ENCODE peak calls at places on chromosome 17, in nine cellular contexts. Y, E, F, K, M, S, B, L and X are unnamed samples.

GRCh38 chr17:78879679-78880186 is 23.3 kb downstream of the CEP295NL start:
- DNase-seq in Y (peak), E (peak), F (no peak), K (no peak), M (no peak), S (peak), B (no peak), L (peak), X (no peak)

GRCh38 chr17:62807812-62808575 is at the start of gene MARCHF10:
- DNase-seq in Y (peak), E (no peak), F (peak), K (no peak), M (peak), S (peak), B (no peak), L (no peak), X (peak)

GRCh38 chr17:49028271-49028670 is 31.1 kb downstream of the IGF2BP1 start:
- DNase-seq in Y (no peak), E (no peak), F (no peak), K (no peak), M (no peak), S (no peak), B (no peak), L (no peak), X (no peak)

GRCh38 chr17:2815781-2816185 is 19.5 kb downstream of the RAP1GAP2 start:
- DNase-seq in Y (no peak), E (no peak), F (no peak), K (no peak), M (peak), S (peak), B (no peak), L (no peak), X (no peak)

GRCh38 chr17:15967706-15968399 is 22.9 kb downstream of the ADORA2B start:
- DNase-seq in Y (no peak), E (no peak), F (no peak), K (no peak), M (no peak), S (no peak), B (no peak), L (no peak), X (no peak)

GRCh38 chr17:6654816-6655731 is 3.5 kb downstream of the C17orf100 start:
- DNase-seq in Y (peak), E (peak), F (no peak), K (no peak), M (peak), S (peak), B (no peak), L (peak), X (no peak)

GRCh38 chr17:77959926-77960521 is 1.5 kb downstream of the TNRC6C start:
- DNase-seq in Y (no peak), E (no peak), F (no peak), K (no peak), M (no peak), S (no peak), B (no peak), L (peak), X (no peak)

GRCh38 chr17:69723316-69723715 is 308.8 kb downstream of the MAP2K6 start:
- DNase-seq in Y (no peak), E (no peak), F (no peak), K (no peak), M (no peak), S (no peak), B (no peak), L (no peak), X (no peak)

GRCh38 chr17:65531508-65532431 is 29.7 kb downstream of the AXIN2 start:
- DNase-seq in Y (no peak), E (peak), F (no peak), K (peak), M (peak), S (peak), B (no peak), L (peak), X (no peak)

GRCh38 chr17:32914181-32914580 is 13.8 kb upstream of the TMEM98 start:
- DNase-seq in Y (no peak), E (no peak), F (no peak), K (no peak), M (no peak), S (no peak), B (no peak), L (no peak), X (no peak)

DNA sequence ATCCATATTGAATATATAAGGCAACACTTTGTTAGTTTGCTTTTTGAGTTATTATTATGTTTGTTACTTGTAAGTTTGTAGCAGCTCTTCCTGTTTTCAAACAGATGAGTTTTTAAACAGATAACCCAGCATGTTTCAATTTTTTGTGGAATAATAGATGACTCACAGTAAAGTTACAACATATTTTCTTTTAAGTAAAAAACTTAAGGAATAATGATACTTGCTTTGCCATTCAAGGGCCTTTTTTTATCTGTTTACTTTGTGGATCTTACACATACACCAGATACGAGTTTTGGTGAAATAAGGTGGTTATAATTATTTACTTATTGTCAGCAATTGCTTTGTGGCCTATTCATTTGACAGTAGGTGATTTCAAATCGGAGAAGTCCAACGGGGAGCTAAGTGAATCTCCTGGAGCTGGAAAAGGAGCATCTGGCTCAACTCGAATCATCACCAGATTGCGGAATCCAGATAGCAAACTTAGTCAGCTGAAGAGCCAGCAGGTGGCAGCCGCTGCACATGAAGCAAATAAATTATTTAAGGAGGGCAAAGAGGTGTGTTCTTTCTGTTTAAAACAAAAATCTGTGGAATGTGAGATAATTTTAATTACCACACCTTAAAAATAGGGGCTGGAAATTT is 66.3 kb downstream of the BPTF start:
- DNase-seq in Y (no peak), E (no peak), F (no peak), K (no peak), M (no peak), S (peak), B (peak), L (peak), X (no peak)
- TF ChIP-seq CTCF in Y (no peak), E (no peak), F (no peak), K (peak), M (no peak), S (peak), B (peak), L (peak), X (no peak)

DNA sequence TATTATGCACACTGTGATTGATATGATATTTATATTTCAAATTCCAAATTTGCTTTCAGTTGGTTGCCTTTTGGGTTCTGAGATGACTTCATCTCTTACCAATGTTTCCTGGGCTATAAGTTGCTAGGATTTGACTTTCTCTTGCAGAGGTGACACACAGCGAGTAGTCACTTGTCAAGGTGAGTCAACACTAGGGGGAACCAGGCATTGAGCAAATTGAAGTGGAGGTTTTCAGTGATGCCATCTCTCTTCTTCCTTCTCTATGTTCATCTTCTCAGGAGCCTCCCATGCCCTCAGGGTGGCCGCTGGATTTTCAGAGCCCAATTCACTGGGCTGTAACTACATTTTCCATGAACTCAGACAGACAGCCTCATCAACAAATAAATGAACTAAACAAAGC is 6.0 kb upstream of the CPD start:
- DNase-seq in Y (no peak), E (no peak), F (no peak), K (no peak), M (no peak), S (no peak), B (no peak), L (no peak), X (no peak)
- TF ChIP-seq CTCF in Y (no peak), E (no peak), F (no peak), K (no peak), M (no peak), S (no peak), B (peak), L (no peak), X (no peak)

GRCh38 chr17:27747462-27748359 is 52.6 kb downstream of the NOS2 start:
- DNase-seq in Y (peak), E (no peak), F (no peak), K (no peak), M (no peak), S (no peak), B (no peak), L (no peak), X (no peak)
- TF ChIP-seq CTCF in Y (no peak), E (no peak), F (peak), K (peak), M (no peak), S (no peak), B (peak), L (peak), X (peak)

DNA sequence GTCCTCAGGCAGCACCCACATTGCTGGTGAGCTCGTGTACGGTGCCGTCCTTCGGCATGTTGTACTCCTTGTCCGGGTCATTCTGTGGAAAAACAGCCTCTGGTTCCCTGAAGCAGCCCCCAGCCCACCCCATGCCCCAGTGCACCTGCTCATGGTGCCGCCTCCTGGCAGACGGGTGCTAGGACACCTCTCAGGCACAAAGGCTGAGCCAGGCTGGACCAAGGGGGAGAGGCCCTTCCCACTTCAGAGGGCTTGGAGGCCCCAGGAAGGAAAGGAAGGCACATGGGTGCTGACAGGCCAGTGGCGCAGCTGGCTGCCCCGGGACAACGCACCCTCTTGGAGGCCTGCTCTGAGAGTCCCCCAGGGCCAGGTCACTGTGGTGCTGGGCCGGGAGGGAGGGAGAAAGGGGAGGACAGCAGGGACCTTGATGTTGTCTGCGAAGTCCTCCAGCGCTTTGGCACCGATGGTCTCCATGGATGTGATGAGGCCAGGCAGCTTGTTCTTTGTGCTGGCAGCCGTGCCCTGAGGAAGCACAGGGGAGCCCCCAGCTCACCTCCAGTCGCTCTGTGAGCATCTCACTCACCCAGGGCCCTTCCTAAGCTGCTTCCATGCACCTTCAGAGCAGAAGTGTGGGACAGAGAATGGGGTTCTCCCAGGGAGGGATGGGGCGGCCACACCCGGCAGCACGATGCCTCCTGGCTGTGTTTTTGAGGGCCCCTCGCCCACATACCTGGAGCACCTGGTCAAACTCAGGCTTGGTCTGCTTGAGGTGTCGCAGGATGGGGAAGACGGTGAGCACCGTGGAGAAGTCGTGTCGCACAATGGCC is 9.3 kb downstream of the ZACN start:
- DNase-seq in Y (no peak), E (no peak), F (no peak), K (no peak), M (no peak), S (no peak), B (no peak), L (no peak), X (no peak)
- TF ChIP-seq CTCF in Y (no peak), E (no peak), F (no peak), K (peak), M (no peak), S (no peak), B (peak), L (no peak), X (no peak)

GRCh38 chr17:79935197-79935844 is 96.1 kb upstream of the CBX4 start:
- DNase-seq in Y (no peak), E (no peak), F (no peak), K (no peak), M (no peak), S (no peak), B (no peak), L (no peak), X (no peak)
- TF ChIP-seq CTCF in Y (no peak), E (no peak), F (no peak), K (no peak), M (no peak), S (no peak), B (no peak), L (no peak), X (no peak)